ENCODE peak calls at places on chromosomes 1 and 21, in six cellular contexts. Q, F, O, D, R and C are unnamed samples.

GRCh38 chr1:110087812-110088738 is 17.6 kb upstream of the ALX3 start:
- DNase-seq in Q (no peak), F (peak; percentile 64), O (peak; percentile 53), D (peak; percentile 64), R (peak; percentile 84), C (peak; percentile 69)

GRCh38 chr1:59691261-59691660 is 123.5 kb upstream of the HOOK1 start:
- DNase-seq in Q (peak; percentile 68), F (peak; percentile 16), O (peak; percentile 23), D (no peak), R (no peak), C (no peak)

GRCh38 chr1:56934400-56935080 is 31.3 kb downstream of the C8B start:
- DNase-seq in Q (no peak), F (no peak), O (peak; percentile 65), D (no peak), R (no peak), C (no peak)

GRCh38 chr1:244868484-244869363 is 4.4 kb upstream of the HNRNPU start:
- DNase-seq in Q (no peak), F (no peak), O (no peak), D (no peak), R (no peak), C (no peak)

GRCh38 chr1:15028117-15028516 is 125.4 kb upstream of the TMEM51 start:
- DNase-seq in Q (peak; percentile 29), F (peak; percentile 69), O (no peak), D (no peak), R (no peak), C (no peak)

GRCh38 chr1:169949139-169949538 is 55.4 kb upstream of the SCYL3 start:
- DNase-seq in Q (no peak), F (no peak), O (no peak), D (no peak), R (peak; percentile 8), C (no peak)

GRCh38 chr1:26122988-26123973 is 11.7 kb downstream of the PDIK1L start:
- DNase-seq in Q (no peak), F (no peak), O (no peak), D (no peak), R (no peak), C (peak; percentile 29)

GRCh38 chr1:30452925-30453324 is 270.5 kb downstream of the MATN1 start:
- DNase-seq in Q (no peak), F (no peak), O (no peak), D (no peak), R (no peak), C (no peak)

GRCh38 chr1:83053446-83053845 is 945.5 kb downstream of the TTLL7 start:
- DNase-seq in Q (no peak), F (no peak), O (no peak), D (no peak), R (no peak), C (no peak)

GRCh38 chr21:35775778-35776515 is 284.4 kb downstream of the SETD4 start:
- DNase-seq in Q (no peak), F (no peak), O (no peak), D (no peak), R (no peak), C (no peak)

GRCh38 chr1:204941415-204942338 is 71.0 kb downstream of the NFASC start:
- DNase-seq in Q (peak; percentile 73), F (peak; percentile 84), O (peak; percentile 89), D (peak; percentile 52), R (peak; percentile 67), C (peak; percentile 77)

GRCh38 chr1:9732123-9732971 is 80.8 kb downstream of the PIK3CD start:
- DNase-seq in Q (no peak), F (no peak), O (no peak), D (no peak), R (peak; percentile 12), C (no peak)

GRCh38 chr21:26199471-26199870 is 28.9 kb upstream of the APP start:
- DNase-seq in Q (no peak), F (no peak), O (no peak), D (no peak), R (no peak), C (no peak)

GRCh38 chr21:36330904-36331303 is 10.9 kb downstream of the MORC3 start:
- DNase-seq in Q (no peak), F (peak; percentile 19), O (peak; percentile 48), D (peak; percentile 18), R (peak; percentile 61), C (peak; percentile 65)

GRCh38 chr1:28436211-28436769 is 66.8 kb downstream of the PHACTR4 start:
- DNase-seq in Q (no peak), F (no peak), O (no peak), D (no peak), R (no peak), C (no peak)

GRCh38 chr1:179376223-179376622 is 10.5 kb downstream of the AXDND1 start:
- DNase-seq in Q (no peak), F (no peak), O (no peak), D (no peak), R (no peak), C (no peak)

GRCh38 chr21:42807938-42808613 is 71.3 kb downstream of the WDR4 start:
- DNase-seq in Q (no peak), F (no peak), O (no peak), D (no peak), R (no peak), C (no peak)

GRCh38 chr1:55689800-55690199 is 474.6 kb upstream of the USP24 start:
- DNase-seq in Q (no peak), F (no peak), O (no peak), D (no peak), R (no peak), C (no peak)

GRCh38 chr1:17594026-17594425 is 54.5 kb downstream of the ARHGEF10L start:
- DNase-seq in Q (no peak), F (no peak), O (no peak), D (no peak), R (no peak), C (no peak)

GRCh38 chr1:147541672-147542548 is 609 bp downstream of the BCL9 start:
- DNase-seq in Q (peak; percentile 64), F (peak; percentile 48), O (peak; percentile 61), D (no peak), R (peak; percentile 10), C (peak; percentile 51)

GRCh38 chr1:234613128-234613875 is 3.3 kb upstream of the IRF2BP2 start:
- DNase-seq in Q (no peak), F (no peak), O (no peak), D (no peak), R (no peak), C (no peak)

GRCh38 chr1:246875041-246876026 is 56.4 kb downstream of the AHCTF1 start:
- DNase-seq in Q (no peak), F (no peak), O (no peak), D (no peak), R (no peak), C (peak; percentile 27)

GRCh38 chr1:28144203-28145135 is 32.0 kb downstream of the PTAFR start:
- DNase-seq in Q (no peak), F (no peak), O (no peak), D (no peak), R (peak; percentile 78), C (peak; percentile 70)

GRCh38 chr21:29105218-29105617 is 25.2 kb upstream of the MAP3K7CL start:
- DNase-seq in Q (no peak), F (no peak), O (no peak), D (no peak), R (no peak), C (no peak)

GRCh38 chr1:10663668-10664035 is 132.8 kb downstream of the CASZ1 start:
- DNase-seq in Q (peak; percentile 52), F (peak; percentile 76), O (peak; percentile 82), D (no peak), R (no peak), C (no peak)

GRCh38 chr1:175176246-175176645 is 16.3 kb downstream of the KIAA0040 start:
- DNase-seq in Q (no peak), F (no peak), O (no peak), D (no peak), R (no peak), C (no peak)

GRCh38 chr1:27632387-27633297 is 2.3 kb downstream of the FGR start:
- DNase-seq in Q (no peak), F (no peak), O (no peak), D (no peak), R (peak; percentile 80), C (peak; percentile 91)

GRCh38 chr21:35257413-35257812 is 208.3 kb upstream of the RUNX1 start:
- DNase-seq in Q (peak; percentile 45), F (no peak), O (no peak), D (peak; percentile 13), R (no peak), C (no peak)

GRCh38 chr1:219210067-219210466 is 36.4 kb downstream of the LYPLAL1 start:
- DNase-seq in Q (no peak), F (no peak), O (no peak), D (no peak), R (no peak), C (no peak)

GRCh38 chr1:50275564-50275963 is 147.7 kb downstream of the DMRTA2 start:
- DNase-seq in Q (no peak), F (peak; percentile 23), O (peak; percentile 77), D (no peak), R (no peak), C (no peak)

GRCh38 chr1:50270926-50271325 is 152.3 kb downstream of the DMRTA2 start:
- DNase-seq in Q (no peak), F (no peak), O (no peak), D (no peak), R (no peak), C (no peak)

GRCh38 chr1:50271337-50271736 is 151.9 kb downstream of the DMRTA2 start:
- DNase-seq in Q (no peak), F (no peak), O (peak; percentile 81), D (no peak), R (no peak), C (no peak)

GRCh38 chr1:50271968-50272578 is 151.2 kb downstream of the DMRTA2 start:
- DNase-seq in Q (no peak), F (peak; percentile 26), O (peak; percentile 74), D (peak; percentile 39), R (peak; percentile 57), C (peak; percentile 57)

GRCh38 chr1:50272923-50273322 is 150.3 kb downstream of the DMRTA2 start:
- DNase-seq in Q (no peak), F (no peak), O (peak; percentile 28), D (no peak), R (no peak), C (no peak)
- TF ChIP-seq CTCF in Q (no peak), F (no peak), O (no peak), D (no peak), R (no peak), C (no peak)

DNA sequence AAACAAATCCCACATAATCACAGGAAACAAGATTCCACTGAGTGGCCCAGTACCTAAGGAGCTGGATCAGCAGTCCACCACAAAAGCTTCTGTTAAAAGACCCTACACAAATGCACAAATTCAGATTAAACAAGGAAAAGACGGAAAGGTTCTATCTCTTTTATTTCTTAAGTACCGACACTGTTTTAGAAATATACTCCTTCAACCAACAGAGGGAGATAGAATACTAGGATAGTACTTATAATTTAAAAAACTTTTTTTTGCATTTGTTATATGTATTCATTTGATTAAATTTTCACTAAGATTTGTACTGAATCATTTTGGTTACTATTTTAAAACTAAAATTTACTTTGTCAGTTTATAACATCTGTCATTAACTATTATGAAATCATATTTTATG is 12.5 kb downstream of the CDC7 start:
- DNase-seq in Q (no peak), F (no peak), O (no peak), D (no peak), R (no peak), C (no peak)
- TF ChIP-seq CTCF in Q (peak; percentile 58), F (peak; percentile 19), O (peak; percentile 33), D (peak; percentile 8), R (no peak), C (peak; percentile 40)

GRCh38 chr1:42932442-42932941 is 26.2 kb downstream of the SLC2A1 start:
- DNase-seq in Q (no peak), F (no peak), O (peak; percentile 5), D (no peak), R (no peak), C (peak; percentile 34)
- TF ChIP-seq CTCF in Q (no peak), F (no peak), O (no peak), D (no peak), R (no peak), C (no peak)

GRCh38 chr1:111507411-111508201 is 4.2 kb upstream of the ADORA3 start:
- DNase-seq in Q (peak; percentile 72), F (peak; percentile 83), O (peak; percentile 83), D (peak; percentile 15), R (peak; percentile 68), C (peak; percentile 83)
- TF ChIP-seq CTCF in Q (no peak), F (no peak), O (no peak), D (no peak), R (no peak), C (no peak)